ENCODE peak calls at places on chromosomes 13 and 19, in seven cellular contexts. W is progenitor cell of endocrine pancreas, O is smooth muscle cell of the brain vasculature, B is kidney tubule cell, A is iris pigment epithelial cell, Q is HS-5, F is fibroblast of the aortic adventitia. C is an unnamed sample.

GRCh38 chr19:53536223-53536543 is 1.8 kb upstream of the ZNF331 start:
- DNase-seq in W (no peak), O (no peak), B (no peak), A (no peak), Q (no peak), F (no peak), C (no peak)

GRCh38 chr13:23751195-23751594 is 138.0 kb downstream of the MIPEP start:
- DNase-seq in W (no peak), O (peak), B (no peak), A (peak), Q (no peak), F (no peak), C (peak)

GRCh38 chr13:79901336-79901735 is 420.4 kb downstream of the NDFIP2 start:
- DNase-seq in W (no peak), O (no peak), B (no peak), A (peak), Q (no peak), F (no peak), C (peak)

GRCh38 chr13:93244141-93244917 is 17.7 kb downstream of the GPC6 start:
- DNase-seq in W (no peak), O (no peak), B (peak), A (peak), Q (no peak), F (peak), C (peak)

GRCh38 chr19:45782820-45783785 is 813 bp upstream of the DMPK start:
- DNase-seq in W (no peak), O (no peak), B (peak), A (peak), Q (no peak), F (peak), C (peak)

GRCh38 chr13:112160558-112160957 is 93.6 kb downstream of the SOX1 start:
- DNase-seq in W (no peak), O (no peak), B (no peak), A (no peak), Q (no peak), F (no peak), C (no peak)

GRCh38 chr13:100124265-100124664 is 35.4 kb downstream of the PCCA start:
- DNase-seq in W (no peak), O (no peak), B (no peak), A (peak), Q (no peak), F (no peak), C (no peak)

GRCh38 chr13:43805071-43805468 is 18.3 kb upstream of the ENOX1 start:
- DNase-seq in W (no peak), O (peak), B (peak), A (peak), Q (peak), F (peak), C (peak)

GRCh38 chr13:101529419-101529818 is 76.9 kb downstream of the ITGBL1 start:
- DNase-seq in W (no peak), O (peak), B (peak), A (peak), Q (no peak), F (peak), C (peak)

GRCh38 chr19:51552996-51553725 is 17.9 kb upstream of the ZNF175 start:
- DNase-seq in W (peak), O (no peak), B (peak), A (peak), Q (no peak), F (peak), C (peak)

C was measured in mammary epithelial cell.